ENCODE peak calls at places on chromosomes 13 and 19, in four cellular contexts. I is WTC11, F is GM12878, G is endothelial cell of umbilical vein. V is an unnamed sample.

GRCh38 chr19:12195501-12195860 is 32.6 kb downstream of the ZNF136 start:
- DNase-seq in G (no peak), I (peak; percentile 25), F (no peak), V (no peak)

GRCh38 chr13:26579580-26579979 is 22.1 kb downstream of the WASF3 start:
- DNase-seq in F (no peak), G (no peak), I (no peak), V (no peak)

GRCh38 chr19:46441775-46442332 is 13.1 kb upstream of the PNMA8C start:
- DNase-seq in G (no peak), I (no peak), F (no peak), V (no peak)

GRCh38 chr19:35309481-35310279 is 17.7 kb downstream of the MAG start:
- DNase-seq in I (no peak), F (no peak), G (no peak), V (no peak)

GRCh38 chr19:43464089-43464775 is 1.2 kb downstream of the LYPD3 start:
- DNase-seq in F (no peak), I (peak; percentile 80), G (no peak), V (no peak)

GRCh38 chr13:89694471-89694870 is 1653.0 kb upstream of the MIR17HG start:
- DNase-seq in G (no peak), F (no peak), I (no peak), V (no peak)

GRCh38 chr13:109146393-109146792 is 517.0 kb downstream of the MYO16 start:
- DNase-seq in G (no peak), F (no peak), I (no peak), V (no peak)

GRCh38 chr13:90696656-90697055 is 650.8 kb upstream of the MIR17HG start:
- DNase-seq in I (no peak), G (no peak), F (no peak), V (no peak)

GRCh38 chr13:97043302-97043701 is 49.0 kb upstream of the OXGR1 start:
- DNase-seq in G (peak; percentile 74), F (no peak), I (no peak), V (no peak)

GRCh38 chr19:33497151-33497777 is 24.3 kb downstream of the PEPD start:
- DNase-seq in G (no peak), I (no peak), F (no peak), V (no peak)

GRCh38 chr19:18225702-18226468 is at the start of gene PDE4C:
- DNase-seq in I (peak; percentile 43), F (no peak), G (peak; percentile 24), V (no peak)

GRCh38 chr19:12318782-12319413 is 14.5 kb downstream of the ZNF563 start:
- DNase-seq in F (no peak), G (no peak), I (no peak), V (no peak)

GRCh38 chr19:13463296-13463695 is 43.0 kb downstream of the CACNA1A start:
- DNase-seq in G (no peak), I (peak; percentile 78), F (no peak), V (peak; percentile 51)

GRCh38 chr19:2678043-2678671 is 24.3 kb downstream of the GNG7 start:
- DNase-seq in G (no peak), F (no peak), I (no peak), V (peak; percentile 18)

GRCh38 chr13:95556981-95557380 is 4.5 kb downstream of the CLDN10 start:
- DNase-seq in F (no peak), I (no peak), G (no peak), V (no peak)

GRCh38 chr19:27776020-27776419 is 1436.9 kb downstream of the UQCRFS1 start:
- DNase-seq in F (no peak), I (no peak), G (no peak), V (peak; percentile 64)

GRCh38 chr13:78595819-78596700 is 7.3 kb downstream of the POU4F1 start:
- DNase-seq in G (no peak), I (peak; percentile 69), F (no peak), V (peak; percentile 46)

GRCh38 chr13:26971990-26972888 is 199.4 kb downstream of the USP12 start:
- DNase-seq in G (no peak), F (no peak), I (peak; percentile 61), V (peak; percentile 54)

GRCh38 chr13:98252931-98253470 is 75.9 kb upstream of the RNF113B start:
- DNase-seq in F (no peak), I (no peak), G (peak; percentile 84), V (no peak)

GRCh38 chr13:110676511-110677204 is 29.3 kb downstream of the CARS2 start:
- DNase-seq in G (no peak), I (no peak), F (peak; percentile 63), V (no peak)

GRCh38 chr19:40424637-40425449 is 949 bp downstream of the SERTAD1 start:
- DNase-seq in I (no peak), F (no peak), G (peak; percentile 32), V (no peak)

GRCh38 chr13:114007566-114007965 is 33.7 kb upstream of the C13orf46 start:
- DNase-seq in F (no peak), G (no peak), I (peak; percentile 3), V (no peak)

GRCh38 chr13:23848639-23849282 is 40.4 kb downstream of the MIPEP start:
- DNase-seq in F (no peak), I (no peak), G (no peak), V (no peak)

GRCh38 chr13:24727731-24728601 is 36.0 kb upstream of the RNF17 start:
- DNase-seq in G (peak; percentile 71), F (peak; percentile 43), I (peak; percentile 64), V (peak; percentile 85)

GRCh38 chr19:49425922-49426592 is 869 bp downstream of the GFY start:
- DNase-seq in G (no peak), F (no peak), I (peak; percentile 99), V (peak; percentile 53)

GRCh38 chr13:30618186-30618937 is 642 bp downstream of the USPL1 start:
- DNase-seq in G (peak; percentile 48), F (no peak), I (no peak), V (peak; percentile 45)
- TF ChIP-seq MAX in G (no peak), F (no peak), I (no peak), V (peak; percentile 77)

GRCh38 chr19:42396248-42396541 is 6.1 kb upstream of the CNFN start:
- DNase-seq in G (no peak), F (no peak), I (no peak), V (peak; percentile 70)
- TF ChIP-seq MAX in G (no peak), F (no peak), I (no peak), V (no peak)

GRCh38 chr13:60347174-60347573 is 49.8 kb upstream of the TDRD3 start:
- DNase-seq in F (no peak), G (no peak), I (no peak), V (no peak)

GRCh38 chr13:60351816-60352215 is 45.2 kb upstream of the TDRD3 start:
- DNase-seq in G (no peak), F (no peak), I (no peak), V (no peak)

GRCh38 chr13:60343978-60344377 is 53.0 kb upstream of the TDRD3 start:
- DNase-seq in G (no peak), I (no peak), F (no peak), V (no peak)

GRCh38 chr13:60351326-60351725 is 45.7 kb upstream of the TDRD3 start:
- DNase-seq in I (no peak), G (peak; percentile 7), F (no peak), V (no peak)

GRCh38 chr13:60348097-60348496 is 48.9 kb upstream of the TDRD3 start:
- DNase-seq in I (no peak), F (no peak), G (no peak), V (no peak)
- TF ChIP-seq MAX in I (no peak), F (no peak), G (no peak), V (no peak)

GRCh38 chr19:55467236-55468053 is 2.9 kb upstream of the C19orf85 start:
- DNase-seq in I (peak; percentile 77), G (peak; percentile 38), F (no peak), V (peak; percentile 45)
- TF ChIP-seq MAX in I (no peak), G (no peak), F (no peak), V (no peak)

GRCh38 chr19:19777692-19778091 is 43.9 kb downstream of the ZNF506 start:
- DNase-seq in G (no peak), F (no peak), I (no peak), V (no peak)

GRCh38 chr19:19776206-19777008 is 43.5 kb upstream of the ZNF14 start:
- DNase-seq in I (peak; percentile 99), G (peak; percentile 99), F (peak; percentile 96), V (peak; percentile 97)

GRCh38 chr19:19778666-19779065 is 42.9 kb downstream of the ZNF506 start:
- DNase-seq in G (no peak), F (no peak), I (no peak), V (no peak)

GRCh38 chr19:19774354-19775033 is 41.6 kb upstream of the ZNF14 start:
- DNase-seq in G (no peak), F (no peak), I (no peak), V (peak; percentile 30)

GRCh38 chr19:19775891-19776205 is 42.9 kb upstream of the ZNF14 start:
- DNase-seq in I (no peak), G (no peak), F (no peak), V (no peak)
- TF ChIP-seq MAX in I (no peak), G (no peak), F (no peak), V (no peak)

DNA sequence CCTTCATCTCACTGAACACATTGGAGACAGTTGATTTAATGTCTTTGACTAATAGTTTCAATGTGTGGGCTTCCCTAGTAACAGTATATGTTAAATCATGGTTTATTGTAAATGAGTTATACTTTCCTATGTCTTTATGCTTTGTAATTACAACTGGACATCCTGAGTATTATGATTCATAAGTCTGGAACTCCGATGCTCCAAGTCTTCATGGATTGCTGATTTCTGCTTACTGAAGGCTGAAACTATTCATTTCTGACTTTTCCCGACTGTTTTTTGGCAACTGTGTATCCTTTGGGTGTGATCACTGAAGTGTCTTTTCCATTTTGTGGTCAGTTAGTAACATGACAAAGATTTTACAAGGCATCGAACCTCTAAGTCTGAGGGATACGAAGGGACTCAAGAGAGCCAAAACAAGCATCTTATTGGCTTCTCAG is 20.0 kb upstream of the CD70 start:
- DNase-seq in F (no peak), I (no peak), G (peak; percentile 84), V (no peak)
- TF ChIP-seq MAX in F (no peak), I (no peak), G (no peak), V (no peak)

GRCh38 chr19:38658462-38659306 is 11.2 kb downstream of the ACTN4 start:
- DNase-seq in I (no peak), F (no peak), G (peak; percentile 98), V (no peak)
- TF ChIP-seq MAX in I (no peak), F (no peak), G (no peak), V (no peak)

DNA sequence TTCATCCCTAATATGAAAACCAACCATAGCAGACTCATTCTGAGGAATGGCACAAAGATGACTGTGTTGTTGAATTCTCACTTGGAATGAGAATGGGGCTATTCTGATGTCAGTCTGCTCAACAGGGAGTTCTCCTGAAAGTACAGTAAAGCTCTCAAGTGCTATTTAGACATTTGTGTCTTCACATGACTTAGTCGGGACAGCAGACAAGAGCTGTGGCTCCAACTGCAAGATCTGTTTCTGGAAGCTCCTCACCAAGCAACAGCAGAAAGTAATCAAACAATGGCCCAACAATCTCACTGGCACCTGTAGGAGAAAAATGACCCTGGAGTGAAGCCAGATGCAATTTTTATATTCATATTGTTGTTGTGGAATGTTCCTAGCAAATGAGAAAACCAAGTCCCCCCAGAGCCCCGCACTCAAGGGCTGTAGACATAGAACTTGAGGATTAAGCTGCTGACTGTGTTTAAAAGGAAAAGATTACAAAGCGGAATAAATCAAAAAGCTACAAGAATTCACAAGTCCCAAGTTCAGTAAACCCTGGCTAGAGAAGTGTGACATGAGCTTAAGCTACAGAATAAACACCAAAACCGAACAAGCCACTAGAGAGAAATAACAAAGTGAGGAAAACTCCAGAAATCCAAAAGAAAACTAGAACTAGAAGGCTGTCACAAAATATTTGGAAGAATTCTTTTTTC is 454.7 kb downstream of the SUCLA2 start:
- DNase-seq in F (no peak), G (no peak), I (no peak), V (no peak)
- TF ChIP-seq MAX in F (no peak), G (no peak), I (no peak), V (no peak)

GRCh38 chr19:5621945-5622464 is 571 bp downstream of the SAFB2 start:
- DNase-seq in I (no peak), G (peak; percentile 15), F (no peak), V (no peak)
- TF ChIP-seq MAX in I (no peak), G (no peak), F (no peak), V (no peak)